ENCODE peak calls at places on chromosomes 6 and 20, in nine cellular contexts. R, L, O, N, E, P, W, A and Q are unnamed samples.

GRCh38 chr6:131084982-131085381 is 21.9 kb upstream of the EPB41L2 start:
- ATAC-seq in P (peak; percentile 31), O (no peak), W (peak; percentile 55), R (no peak), E (no peak), L (no peak), N (no peak), A (no peak), Q (no peak)

GRCh38 chr6:26031595-26032386 is 55.4 kb upstream of the HFE start:
- ATAC-seq in N (peak; percentile 73), O (peak; percentile 75), R (peak; percentile 92), P (peak; percentile 60), L (peak; percentile 78), A (peak; percentile 78), E (peak; percentile 81), W (peak; percentile 64), Q (peak; percentile 77)

GRCh38 chr6:87196275-87196842 is 41.0 kb downstream of the ZNF292 start:
- ATAC-seq in L (no peak), P (no peak), N (no peak), O (no peak), E (no peak), W (no peak), R (no peak), A (no peak), Q (no peak)

GRCh38 chr6:20246107-20246506 is 33.8 kb upstream of the MBOAT1 start:
- ATAC-seq in R (no peak), N (no peak), L (no peak), O (no peak), W (no peak), A (no peak), P (no peak), E (peak; percentile 62), Q (no peak)

GRCh38 chr6:81996414-81996813 is 243.9 kb upstream of the TENT5A start:
- ATAC-seq in W (no peak), N (no peak), L (no peak), O (no peak), P (no peak), E (no peak), A (no peak), R (no peak), Q (no peak)

GRCh38 chr20:24648481-24648880 is 179.1 kb downstream of the SYNDIG1 start:
- ATAC-seq in R (peak; percentile 69), L (no peak), P (no peak), W (no peak), N (no peak), O (no peak), E (no peak), A (no peak), Q (no peak)

GRCh38 chr20:49045440-49046086 is 549 bp upstream of the CSE1L start:
- ATAC-seq in W (peak; percentile 1), L (peak; percentile 9), N (peak; percentile 9), E (no peak), O (peak; percentile 18), R (peak; percentile 2), P (peak; percentile 23), A (no peak), Q (no peak)

GRCh38 chr20:33401922-33402369 is 627 bp upstream of the CDK5RAP1 start:
- ATAC-seq in L (no peak), A (peak; percentile 40), N (peak; percentile 32), R (no peak), O (peak; percentile 13), E (peak; percentile 34), W (peak; percentile 30), P (peak; percentile 63), Q (peak; percentile 44)

GRCh38 chr6:37047933-37048850 is 42.7 kb downstream of the FGD2 start:
- ATAC-seq in A (no peak), W (no peak), P (no peak), L (no peak), R (no peak), O (no peak), N (no peak), E (no peak), Q (no peak)

GRCh38 chr6:44217332-44218143 is 812 bp downstream of the MYMX start:
- ATAC-seq in L (peak; percentile 16), R (peak; percentile 6), N (peak; percentile 25), W (peak; percentile 10), A (peak; percentile 68), P (no peak), E (no peak), O (peak; percentile 50), Q (no peak)

GRCh38 chr6:149114167-149114566 is 203.3 kb upstream of the TAB2 start:
- ATAC-seq in P (no peak), R (no peak), N (no peak), W (no peak), L (no peak), O (no peak), E (no peak), A (no peak), Q (no peak)

GRCh38 chr6:34460796-34461507 is 4.9 kb upstream of the PACSIN1 start:
- ATAC-seq in P (no peak), L (no peak), R (no peak), N (no peak), A (no peak), E (no peak), O (no peak), W (no peak), Q (no peak)

GRCh38 chr6:34839696-34840352 is 47.9 kb downstream of the BLTP3A start:
- ATAC-seq in L (no peak), R (no peak), E (no peak), O (no peak), P (no peak), A (peak; percentile 53), W (no peak), N (no peak), Q (no peak)

GRCh38 chr6:165899592-165899991 is 236.6 kb upstream of the PDE10A start:
- ATAC-seq in R (no peak), L (no peak), E (no peak), N (no peak), O (no peak), P (no peak), W (no peak), A (no peak), Q (no peak)

GRCh38 chr6:155678361-155678760 is 222.7 kb upstream of the NOX3 start:
- ATAC-seq in L (no peak), O (no peak), P (no peak), E (no peak), W (no peak), R (no peak), N (no peak), A (no peak), Q (no peak)

GRCh38 chr6:157989541-157990289 is 8.1 kb downstream of the SYNJ2 start:
- ATAC-seq in W (peak; percentile 17), O (peak; percentile 72), L (peak; percentile 82), A (peak; percentile 83), N (peak; percentile 89), P (peak; percentile 9), R (peak; percentile 70), E (peak; percentile 85), Q (peak; percentile 68)

GRCh38 chr20:31652917-31653385 is 15.2 kb downstream of the COX4I2 start:
- ATAC-seq in O (no peak), P (no peak), W (no peak), A (peak; percentile 3), L (no peak), E (no peak), N (no peak), R (no peak), Q (no peak)

GRCh38 chr6:159376443-159377182 is 207.4 kb downstream of the FNDC1 start:
- ATAC-seq in N (no peak), W (no peak), R (peak; percentile 53), O (no peak), P (no peak), L (no peak), E (no peak), A (no peak), Q (peak; percentile 8)

DNA sequence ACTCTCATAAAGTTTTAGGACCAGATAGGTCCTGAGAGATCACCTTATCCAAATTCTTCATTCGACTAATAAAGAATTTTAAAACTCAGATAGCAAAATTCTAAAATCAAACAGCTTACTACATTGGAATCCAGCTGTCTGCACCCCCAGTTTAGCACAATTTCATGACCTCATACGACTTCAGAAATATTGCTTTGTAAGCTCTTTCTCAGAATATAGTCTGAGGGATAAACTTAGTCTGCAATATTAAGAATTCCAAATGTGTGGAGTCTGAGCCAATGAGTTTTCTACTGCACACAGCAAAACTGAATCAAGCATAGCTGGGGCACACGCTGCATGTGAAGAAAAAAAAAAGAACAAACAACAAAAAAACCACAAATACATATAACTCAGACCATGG is 541.6 kb upstream of the CHD6 start:
- ATAC-seq in L (no peak), W (no peak), P (no peak), E (no peak), N (no peak), O (no peak), A (no peak), R (no peak), Q (no peak)
- H3K4me1 ChIP-seq in L (no peaks in the 10 kb centered on the region), W (no peaks in the 10 kb centered on the region), P (no peaks in the 10 kb centered on the region), E (no peaks in the 10 kb centered on the region), N (no peaks in the 10 kb centered on the region), O (no peaks in the 10 kb centered on the region), A (no peaks in the 10 kb centered on the region), R (no peaks in the 10 kb centered on the region), Q (no peaks in the 10 kb centered on the region)

GRCh38 chr6:156849806-156850205 is 72.6 kb downstream of the ARID1B start:
- ATAC-seq in N (no peak), W (no peak), E (no peak), L (no peak), O (no peak), A (no peak), R (no peak), P (no peak), Q (no peak)
- H3K4me1 ChIP-seq in N (peaks cover 8% of the 10 kb centered on the region), W (peaks cover 83% of the 10 kb centered on the region), E (peaks cover 17% of the 10 kb centered on the region), L (peaks cover 50% of the 10 kb centered on the region), O (no peaks in the 10 kb centered on the region), A (peaks cover 94% of the 10 kb centered on the region), R (peaks cover 10% of the 10 kb centered on the region), P (no peaks in the 10 kb centered on the region), Q (peaks cover 24% of the 10 kb centered on the region)

GRCh38 chr6:1868561-1869261 is 259.0 kb downstream of the FOXC1 start:
- ATAC-seq in N (no peak), E (no peak), R (no peak), W (no peak), L (no peak), O (no peak), P (no peak), A (no peak), Q (no peak)
- H3K4me1 ChIP-seq in N (peaks cover 5% of the 10 kb centered on the region), E (no peaks in the 10 kb centered on the region), R (peaks cover 7% of the 10 kb centered on the region), W (peaks cover 61% of the 10 kb centered on the region), L (peaks cover 38% of the 10 kb centered on the region), O (no peaks in the 10 kb centered on the region), P (no peaks in the 10 kb centered on the region), A (peaks cover 13% of the 10 kb centered on the region), Q (no peaks in the 10 kb centered on the region)

GRCh38 chr6:115575298-115575697 is 485.4 kb downstream of the FRK start:
- ATAC-seq in A (no peak), O (no peak), N (no peak), P (no peak), R (no peak), W (no peak), E (no peak), L (no peak), Q (no peak)

GRCh38 chr6:115573866-115574265 is 486.8 kb downstream of the FRK start:
- ATAC-seq in A (no peak), P (no peak), O (no peak), W (no peak), N (no peak), R (no peak), E (no peak), L (no peak), Q (no peak)

DNA sequence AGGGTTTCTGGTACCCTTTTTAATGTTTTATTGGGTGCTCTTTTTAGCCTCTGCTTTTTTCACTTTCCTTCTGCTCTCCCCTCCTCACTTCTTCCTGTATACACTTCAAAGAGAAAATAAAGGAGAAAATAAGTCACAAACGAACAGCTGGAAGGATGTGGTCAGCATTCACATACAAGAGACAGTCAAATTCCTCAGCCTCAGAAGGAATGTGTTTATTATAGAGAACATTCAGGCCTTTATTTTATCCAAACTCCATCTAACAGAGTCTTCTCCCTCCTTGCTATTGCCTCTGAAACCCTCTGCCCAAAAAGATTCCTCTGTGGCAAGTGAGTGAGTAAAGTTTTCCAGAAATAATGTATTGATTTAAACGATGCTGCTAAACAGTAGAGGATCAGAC is 490.4 kb downstream of the FRK start:
- ATAC-seq in R (no peak), W (no peak), O (no peak), L (no peak), P (peak; percentile 47), E (no peak), A (no peak), N (no peak), Q (no peak)
- H3K4me1 ChIP-seq in R (no peaks in the 10 kb centered on the region), W (no peaks in the 10 kb centered on the region), O (no peaks in the 10 kb centered on the region), L (no peaks in the 10 kb centered on the region), P (peaks cover 5% of the 10 kb centered on the region), E (no peaks in the 10 kb centered on the region), A (no peaks in the 10 kb centered on the region), N (no peaks in the 10 kb centered on the region), Q (no peaks in the 10 kb centered on the region)